ENCODE peak calls at places on chromosomes 1 and 21, in eight cellular contexts. R is dorsolateral prefrontal cortex, W is fibroblast of pulmonary artery, V is OCI-LY7, Q is adipocyte, U is heart left ventricle, L is GM23248, D is AG04450. A is an unnamed sample.

GRCh38 chr1:47627471-47628370 is 189.9 kb downstream of the FOXD2 start:
- DNase-seq in U (peak; percentile 7), L (no peak), R (no peak), V (no peak), Q (no peak), W (no peak), D (no peak), A (no peak)

GRCh38 chr1:12132078-12132477 is 34.7 kb upstream of the TNFRSF1B start:
- DNase-seq in D (no peak), Q (peak; percentile 90), W (no peak), L (peak; percentile 93), R (no peak), V (no peak), U (no peak), A (no peak)

GRCh38 chr21:33070921-33071877 is 1.3 kb downstream of the OLIG1 start:
- DNase-seq in W (no peak), U (no peak), V (no peak), Q (no peak), R (no peak), L (peak; percentile 13), D (no peak), A (no peak)

GRCh38 chr1:36889478-36889845 is 144.9 kb downstream of the GRIK3 start:
- DNase-seq in V (no peak), D (no peak), R (no peak), W (no peak), U (no peak), Q (no peak), L (no peak), A (no peak)

GRCh38 chr1:45478129-45478802 is 12.7 kb downstream of the TESK2 start:
- DNase-seq in L (no peak), Q (no peak), R (no peak), D (no peak), V (no peak), W (no peak), U (no peak), A (no peak)

GRCh38 chr21:14956826-14957225 is 108.0 kb downstream of the NRIP1 start:
- DNase-seq in U (no peak), Q (peak; percentile 55), V (no peak), D (peak; percentile 16), W (peak; percentile 79), R (no peak), L (peak; percentile 84), A (peak; percentile 5)

GRCh38 chr21:44398499-44398898 is 45.1 kb downstream of the TRPM2 start:
- DNase-seq in W (no peak), L (no peak), V (no peak), Q (no peak), D (no peak), R (no peak), U (no peak), A (no peak)

GRCh38 chr1:77539510-77540142 is 142.8 kb downstream of the ZZZ3 start:
- DNase-seq in W (peak; percentile 70), V (no peak), L (peak; percentile 90), R (no peak), Q (peak; percentile 67), U (peak; percentile 19), D (peak; percentile 49), A (peak; percentile 77)

GRCh38 chr1:193183019-193183643 is 3.3 kb downstream of the B3GALT2 start:
- DNase-seq in U (no peak), W (peak; percentile 78), D (peak; percentile 26), Q (peak; percentile 87), L (peak; percentile 69), V (peak; percentile 56), R (no peak), A (peak; percentile 38)

GRCh38 chr21:36163780-36164426 is 7.3 kb downstream of the DOP1B start:
- DNase-seq in Q (no peak), R (no peak), L (no peak), D (no peak), U (no peak), W (no peak), V (no peak), A (no peak)

GRCh38 chr21:27213328-27213727 is 246.4 kb upstream of the ADAMTS5 start:
- DNase-seq in L (peak; percentile 20), D (no peak), Q (peak; percentile 31), V (no peak), U (no peak), R (no peak), W (peak; percentile 37), A (no peak)

GRCh38 chr1:43802356-43802755 is 95.0 kb downstream of the ST3GAL3 start:
- DNase-seq in W (no peak), L (no peak), V (no peak), Q (no peak), D (no peak), R (no peak), U (no peak), A (no peak)

GRCh38 chr21:43917515-43918384 is 52.7 kb downstream of the AGPAT3 start:
- DNase-seq in L (no peak), V (no peak), W (no peak), Q (no peak), D (no peak), R (no peak), U (no peak), A (no peak)

GRCh38 chr1:173865468-173866164 is 2.2 kb downstream of the GAS5 start:
- DNase-seq in V (peak; percentile 33), R (no peak), W (no peak), D (no peak), Q (no peak), L (peak; percentile 24), U (no peak), A (no peak)
- H3K4me3 ChIP-seq in V (peak overlapping the region; percentile 98), R (no peak overlapping the region), W (peak overlapping the region; percentile 96), D (peak overlapping the region; percentile 95), Q (peak overlapping the region; percentile 100), L (peak overlapping the region; percentile 93), U (no peak overlapping the region), A (peak overlapping the region; percentile 84)

GRCh38 chr1:9730096-9730901 is 78.8 kb downstream of the PIK3CD start:
- DNase-seq in R (peak; percentile 45), D (no peak), Q (no peak), W (no peak), V (no peak), U (peak; percentile 61), L (no peak), A (no peak)

GRCh38 chr1:9729523-9729922 is 78.0 kb downstream of the PIK3CD start:
- DNase-seq in D (no peak), L (no peak), V (no peak), R (no peak), Q (no peak), W (no peak), U (no peak), A (no peak)

GRCh38 chr1:9732123-9732971 is 80.8 kb downstream of the PIK3CD start:
- DNase-seq in R (peak; percentile 72), U (no peak), W (no peak), V (no peak), D (no peak), L (no peak), Q (no peak), A (no peak)

GRCh38 chr1:9731561-9731960 is 80.0 kb downstream of the PIK3CD start:
- DNase-seq in U (no peak), V (no peak), R (no peak), W (no peak), L (no peak), D (no peak), Q (no peak), A (no peak)

GRCh38 chr1:9731051-9731537 is 79.6 kb downstream of the PIK3CD start:
- DNase-seq in U (no peak), V (no peak), R (no peak), D (no peak), W (no peak), L (no peak), Q (no peak), A (no peak)
- H3K4me3 ChIP-seq in U (no peak overlapping the region), V (no peak overlapping the region), R (no peak overlapping the region), D (no peak overlapping the region), W (no peak overlapping the region), L (no peak overlapping the region), Q (no peak overlapping the region), A (no peak overlapping the region)

DNA sequence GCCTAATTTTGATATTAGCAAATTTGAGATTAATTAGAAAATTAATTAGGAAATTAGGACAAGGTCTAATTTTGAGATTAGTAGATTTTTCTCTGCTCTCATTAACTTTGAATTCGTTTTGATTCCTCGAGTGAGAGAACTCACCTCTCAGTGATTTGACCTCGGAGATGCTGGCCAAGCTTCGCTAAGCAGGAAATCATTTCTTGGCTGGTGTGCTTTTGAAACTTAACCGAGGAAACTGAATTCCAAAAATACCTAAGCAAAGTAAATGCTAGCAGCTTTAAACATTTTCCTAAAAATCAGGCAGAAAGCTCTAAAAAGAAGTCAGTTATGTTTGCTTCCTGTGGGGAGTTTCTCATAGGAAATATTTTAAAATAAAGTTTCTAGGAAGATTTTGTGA is 34.9 kb downstream of the CDC14A start:
- DNase-seq in R (no peak), U (no peak), L (no peak), V (peak; percentile 16), D (peak; percentile 8), Q (peak; percentile 69), W (peak; percentile 57), A (no peak)
- H3K4me3 ChIP-seq in R (no peak overlapping the region), U (no peak overlapping the region), L (no peak overlapping the region), V (no peak overlapping the region), D (no peak overlapping the region), Q (peak overlapping the region; percentile 44), W (peak overlapping the region; percentile 16), A (no peak overlapping the region)

GRCh38 chr21:37915941-37916794 is at the start of gene KCNJ6:
- DNase-seq in R (peak; percentile 58), Q (peak; percentile 85), W (peak; percentile 45), L (peak; percentile 82), D (no peak), U (peak; percentile 21), V (no peak), A (no peak)
- H3K4me3 ChIP-seq in R (peak within 1 kb of the TSS; percentile 50), Q (peak within 1 kb of the TSS; percentile 71), W (peak within 1 kb of the TSS; percentile 24), L (peak within 1 kb of the TSS; percentile 72), D (peak within 1 kb of the TSS; percentile 41), U (no peak within 1 kb of the TSS), V (no peak within 1 kb of the TSS), A (no peak within 1 kb of the TSS)

DNA sequence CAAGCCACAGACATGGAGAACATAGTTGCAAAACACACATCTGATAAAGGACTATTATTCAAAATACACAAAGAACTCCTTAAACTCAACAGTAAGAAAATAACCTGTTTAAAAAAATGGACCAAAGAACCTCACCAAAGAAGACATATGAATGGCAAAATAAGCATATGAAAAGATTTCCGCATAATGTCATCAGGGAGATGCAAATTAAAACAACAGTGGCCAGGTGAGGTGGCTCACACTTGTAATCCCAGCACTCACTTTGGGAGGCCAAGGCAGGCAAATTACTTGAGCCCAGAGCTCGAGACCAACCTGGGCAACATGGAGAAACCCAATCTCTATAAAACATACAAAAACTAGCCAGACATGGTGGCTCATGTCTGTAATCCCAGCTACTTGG is 50.4 kb downstream of the PRPF38A start:
- DNase-seq in Q (no peak), V (no peak), W (no peak), U (no peak), D (no peak), R (no peak), L (no peak), A (no peak)
- H3K4me3 ChIP-seq in Q (no peak overlapping the region), V (no peak overlapping the region), W (no peak overlapping the region), U (no peak overlapping the region), D (no peak overlapping the region), R (no peak overlapping the region), L (no peak overlapping the region), A (no peak overlapping the region)